ENCODE peak calls at places on chromosomes 5 and 9, in ten cellular contexts. One of them, this sample, is unnamed.

GRCh38 chr9:137967280-137967943 is 89.8 kb downstream of the CACNA1B start:
- DNase-seq in NCI-H446 treated with DMSO at 0.1 percent for 48 hours: no peak
- DNase-seq in PC-3: no peak
- DNase-seq in EH: no peak
- DNase-seq in dorsolateral prefrontal cortex: peak
- DNase-seq in stimulated activated CD8-positive, alpha-beta memory T cell treated with anti-CD3 and anti-CD28 coated beads, Interleukin-4, amount 100 ng/mL, for 24 hours: no peak
- DNase-seq in left lung: no peak
- DNase-seq in amygdala: no peak
- DNase-seq in T-helper 22 cell: no peak
- DNase-seq in amniotic epithelial cell: no peak
- DNase-seq in this sample: no peak

GRCh38 chr5:106962464-106963230 is 708.1 kb downstream of the EFNA5 start:
- DNase-seq in PC-3: peak
- DNase-seq in left lung: no peak
- DNase-seq in dorsolateral prefrontal cortex: no peak
- DNase-seq in NCI-H446 treated with DMSO at 0.1 percent for 48 hours: no peak
- DNase-seq in amygdala: no peak
- DNase-seq in EH: no peak
- DNase-seq in stimulated activated CD8-positive, alpha-beta memory T cell treated with anti-CD3 and anti-CD28 coated beads, Interleukin-4, amount 100 ng/mL, for 24 hours: no peak
- DNase-seq in T-helper 22 cell: no peak
- DNase-seq in amniotic epithelial cell: no peak
- DNase-seq in this sample: no peak

GRCh38 chr5:33761139-33761538 is 130.7 kb downstream of the ADAMTS12 start:
- DNase-seq in PC-3: no peak
- DNase-seq in stimulated activated CD8-positive, alpha-beta memory T cell treated with anti-CD3 and anti-CD28 coated beads, Interleukin-4, amount 100 ng/mL, for 24 hours: no peak
- DNase-seq in amniotic epithelial cell: peak
- DNase-seq in EH: peak
- DNase-seq in T-helper 22 cell: no peak
- DNase-seq in left lung: no peak
- DNase-seq in NCI-H446 treated with DMSO at 0.1 percent for 48 hours: no peak
- DNase-seq in dorsolateral prefrontal cortex: no peak
- DNase-seq in amygdala: no peak
- DNase-seq in this sample: peak

GRCh38 chr9:96187108-96187695 is 114.8 kb downstream of the HSD17B3 start:
- DNase-seq in dorsolateral prefrontal cortex: no peak
- DNase-seq in amygdala: no peak
- DNase-seq in PC-3: no peak
- DNase-seq in NCI-H446 treated with DMSO at 0.1 percent for 48 hours: no peak
- DNase-seq in T-helper 22 cell: no peak
- DNase-seq in left lung: no peak
- DNase-seq in EH: no peak
- DNase-seq in amniotic epithelial cell: no peak
- DNase-seq in stimulated activated CD8-positive, alpha-beta memory T cell treated with anti-CD3 and anti-CD28 coated beads, Interleukin-4, amount 100 ng/mL, for 24 hours: no peak
- DNase-seq in this sample: peak

GRCh38 chr9:128771094-128771721 is 519 bp downstream of the ZER1 start:
- DNase-seq in T-helper 22 cell: no peak
- DNase-seq in NCI-H446 treated with DMSO at 0.1 percent for 48 hours: no peak
- DNase-seq in amniotic epithelial cell: peak
- DNase-seq in stimulated activated CD8-positive, alpha-beta memory T cell treated with anti-CD3 and anti-CD28 coated beads, Interleukin-4, amount 100 ng/mL, for 24 hours: no peak
- DNase-seq in PC-3: peak
- DNase-seq in amygdala: no peak
- DNase-seq in EH: peak
- DNase-seq in dorsolateral prefrontal cortex: no peak
- DNase-seq in left lung: no peak
- DNase-seq in this sample: no peak

GRCh38 chr9:16771352-16771751 is 99.1 kb downstream of the BNC2 start:
- DNase-seq in amygdala: no peak
- DNase-seq in PC-3: no peak
- DNase-seq in left lung: no peak
- DNase-seq in dorsolateral prefrontal cortex: no peak
- DNase-seq in amniotic epithelial cell: peak
- DNase-seq in EH: no peak
- DNase-seq in NCI-H446 treated with DMSO at 0.1 percent for 48 hours: no peak
- DNase-seq in stimulated activated CD8-positive, alpha-beta memory T cell treated with anti-CD3 and anti-CD28 coated beads, Interleukin-4, amount 100 ng/mL, for 24 hours: no peak
- DNase-seq in T-helper 22 cell: no peak
- DNase-seq in this sample: no peak

GRCh38 chr5:61200582-61201155 is 38.4 kb upstream of the SMIM15 start:
- DNase-seq in NCI-H446 treated with DMSO at 0.1 percent for 48 hours: no peak
- DNase-seq in T-helper 22 cell: no peak
- DNase-seq in EH: peak
- DNase-seq in stimulated activated CD8-positive, alpha-beta memory T cell treated with anti-CD3 and anti-CD28 coated beads, Interleukin-4, amount 100 ng/mL, for 24 hours: no peak
- DNase-seq in amygdala: no peak
- DNase-seq in amniotic epithelial cell: no peak
- DNase-seq in PC-3: no peak
- DNase-seq in dorsolateral prefrontal cortex: no peak
- DNase-seq in left lung: peak
- DNase-seq in this sample: peak

GRCh38 chr5:133113331-133114061 is 61.7 kb downstream of the HSPA4 start:
- DNase-seq in amygdala: no peak
- DNase-seq in PC-3: no peak
- DNase-seq in dorsolateral prefrontal cortex: no peak
- DNase-seq in EH: peak
- DNase-seq in amniotic epithelial cell: peak
- DNase-seq in NCI-H446 treated with DMSO at 0.1 percent for 48 hours: no peak
- DNase-seq in stimulated activated CD8-positive, alpha-beta memory T cell treated with anti-CD3 and anti-CD28 coated beads, Interleukin-4, amount 100 ng/mL, for 24 hours: peak
- DNase-seq in left lung: no peak
- DNase-seq in T-helper 22 cell: no peak
- DNase-seq in this sample: no peak

This sample was measured in SJCRH30.